ENCODE peak calls at places on chromosomes 6 and 20, in five cellular contexts. I is left ventricle myocardium inferior, O is A549, Y is prostate gland, W is tibial artery. T is an unnamed sample.

GRCh38 chr20:53048387-53048786 is 76.2 kb downstream of the TSHZ2 start:
- DNase-seq in I (no peak), O (no peak), Y (no peak), W (no peak), T (no peak)

GRCh38 chr6:89359561-89359960 is 7.0 kb upstream of the UBE2J1 start:
- DNase-seq in I (no peak), O (no peak), Y (no peak), W (no peak), T (no peak)

GRCh38 chr6:26173836-26174144 is 86.6 kb downstream of the HFE start:
- DNase-seq in I (no peak), O (no peak), Y (no peak), W (no peak), T (no peak)

GRCh38 chr6:56843476-56844349 is 111.2 kb upstream of the BEND6 start:
- DNase-seq in I (peak; percentile 79), O (peak; percentile 65), Y (peak; percentile 20), W (peak; percentile 76), T (no peak)

GRCh38 chr6:39225946-39226437 is 3.3 kb downstream of the KCNK5 start:
- DNase-seq in I (no peak), O (no peak), Y (no peak), W (no peak), T (no peak)

GRCh38 chr6:105991561-105992314 is 94.4 kb upstream of the PRDM1 start:
- DNase-seq in I (no peak), O (peak; percentile 18), Y (peak; percentile 12), W (no peak), T (peak; percentile 44)

GRCh38 chr20:54320148-54320607 is 112.3 kb downstream of the PFDN4 start:
- DNase-seq in I (no peak), O (no peak), Y (no peak), W (no peak), T (no peak)

GRCh38 chr6:2353412-2354137 is 108.2 kb upstream of the GMDS start:
- DNase-seq in I (peak; percentile 37), O (peak; percentile 33), Y (peak; percentile 62), W (peak; percentile 75), T (peak; percentile 52)

GRCh38 chr20:2603816-2604505 is 48.5 kb upstream of the NOP56 start:
- DNase-seq in I (no peak), O (no peak), Y (no peak), W (no peak), T (no peak)

GRCh38 chr6:150254671-150255228 is 111.9 kb downstream of the PPP1R14C start:
- DNase-seq in I (no peak), O (no peak), Y (no peak), W (no peak), T (peak; percentile 64)

GRCh38 chr6:117481278-117481925 is 1.1 kb upstream of the DCBLD1 start:
- DNase-seq in I (no peak), O (no peak), Y (no peak), W (no peak), T (no peak)

GRCh38 chr6:4997862-4998261 is 6.0 kb downstream of the RPP40 start:
- DNase-seq in I (no peak), O (no peak), Y (no peak), W (no peak), T (no peak)

GRCh38 chr6:151488226-151488625 is 5.6 kb upstream of the CCDC170 start:
- DNase-seq in I (no peak), O (no peak), Y (no peak), W (no peak), T (peak; percentile 48)

GRCh38 chr20:61951695-61952533 is 113.8 kb downstream of the TAF4 start:
- DNase-seq in I (no peak), O (no peak), Y (no peak), W (no peak), T (no peak)

GRCh38 chr6:148508401-148509151 is 165.9 kb downstream of the SASH1 start:
- DNase-seq in I (no peak), O (no peak), Y (no peak), W (no peak), T (peak; percentile 61)

GRCh38 chr6:53692172-53692571 is 26.6 kb upstream of the KLHL31 start:
- DNase-seq in I (no peak), O (no peak), Y (no peak), W (no peak), T (no peak)

GRCh38 chr6:109420751-109421150 is 19.7 kb downstream of the PPIL6 start:
- DNase-seq in I (no peak), O (no peak), Y (no peak), W (no peak), T (peak; percentile 63)

GRCh38 chr20:34389206-34389953 is 26.3 kb downstream of the ITCH start:
- DNase-seq in I (no peak), O (no peak), Y (no peak), W (no peak), T (no peak)

GRCh38 chr20:34337544-34337943 is 25.5 kb upstream of the ITCH start:
- DNase-seq in I (no peak), O (no peak), Y (no peak), W (no peak), T (no peak)

GRCh38 chr6:30769088-30769852 is 24.9 kb upstream of the IER3 start:
- DNase-seq in I (no peak), O (peak; percentile 93), Y (peak; percentile 41), W (peak; percentile 68), T (peak; percentile 97)

GRCh38 chr20:24676353-24676977 is 207.0 kb downstream of the SYNDIG1 start:
- DNase-seq in I (no peak), O (no peak), Y (no peak), W (no peak), T (no peak)

GRCh38 chr6:140252099-140252498 is 877.7 kb upstream of the CITED2 start:
- DNase-seq in I (no peak), O (no peak), Y (no peak), W (no peak), T (no peak)

GRCh38 chr6:55826941-55827340 is 48.4 kb downstream of the BMP5 start:
- DNase-seq in I (no peak), O (no peak), Y (no peak), W (no peak), T (peak; percentile 80)

GRCh38 chr6:104531591-104531990 is 328.1 kb downstream of the HACE1 start:
- DNase-seq in I (no peak), O (no peak), Y (no peak), W (no peak), T (no peak)

GRCh38 chr20:61842011-61842410 is 223.7 kb downstream of the TAF4 start:
- DNase-seq in I (no peak), O (no peak), Y (no peak), W (no peak), T (no peak)

GRCh38 chr6:12898603-12899002 is 182.0 kb downstream of the PHACTR1 start:
- DNase-seq in I (no peak), O (no peak), Y (no peak), W (no peak), T (no peak)

GRCh38 chr20:41862023-41862422 is 243.8 kb upstream of the CHD6 start:
- DNase-seq in I (no peak), O (no peak), Y (no peak), W (no peak), T (no peak)

GRCh38 chr6:143843689-143844405 is 709 bp downstream of the LTV1 start:
- DNase-seq in I (no peak), O (peak; percentile 3), Y (no peak), W (no peak), T (no peak)

GRCh38 chr6:81451787-81452186 is 300.7 kb downstream of the TENT5A start:
- DNase-seq in I (no peak), O (peak; percentile 21), Y (no peak), W (no peak), T (peak; percentile 43)

GRCh38 chr6:150334790-150335783 is 33.7 kb upstream of the IYD start:
- DNase-seq in I (no peak), O (peak; percentile 40), Y (peak; percentile 33), W (peak; percentile 38), T (peak; percentile 55)

GRCh38 chr6:119978274-119978889 is 628.8 kb upstream of the MAN1A1 start:
- DNase-seq in I (no peak), O (no peak), Y (no peak), W (no peak), T (no peak)

GRCh38 chr6:95686272-95686671 is 108.9 kb downstream of the MANEA start:
- DNase-seq in I (no peak), O (no peak), Y (no peak), W (no peak), T (no peak)

GRCh38 chr6:130138116-130138908 is 84.4 kb downstream of the SAMD3 start:
- DNase-seq in I (no peak), O (no peak), Y (no peak), W (no peak), T (no peak)

GRCh38 chr6:107192739-107193296 is 77.5 kb upstream of the BEND3 start:
- DNase-seq in I (no peak), O (no peak), Y (no peak), W (no peak), T (no peak)

GRCh38 chr6:140572129-140572528 is 1197.7 kb upstream of the CITED2 start:
- DNase-seq in I (no peak), O (no peak), Y (no peak), W (no peak), T (peak; percentile 77)

GRCh38 chr6:11218827-11219826 is 13.3 kb downstream of the NEDD9 start:
- DNase-seq in I (peak; percentile 59), O (peak; percentile 50), Y (peak; percentile 50), W (peak; percentile 69), T (no peak)

GRCh38 chr6:110944681-110945151 is 13.8 kb upstream of the GTF3C6 start:
- DNase-seq in I (no peak), O (peak; percentile 70), Y (no peak), W (no peak), T (peak; percentile 97)

GRCh38 chr6:147204060-147204785 is at the start of gene STXBP5:
- DNase-seq in I (peak; percentile 58), O (no peak), Y (peak; percentile 42), W (peak; percentile 40), T (peak; percentile 53)

GRCh38 chr20:10784337-10785183 is 110.8 kb upstream of the JAG1 start:
- DNase-seq in I (no peak), O (no peak), Y (no peak), W (no peak), T (peak; percentile 70)

DNA sequence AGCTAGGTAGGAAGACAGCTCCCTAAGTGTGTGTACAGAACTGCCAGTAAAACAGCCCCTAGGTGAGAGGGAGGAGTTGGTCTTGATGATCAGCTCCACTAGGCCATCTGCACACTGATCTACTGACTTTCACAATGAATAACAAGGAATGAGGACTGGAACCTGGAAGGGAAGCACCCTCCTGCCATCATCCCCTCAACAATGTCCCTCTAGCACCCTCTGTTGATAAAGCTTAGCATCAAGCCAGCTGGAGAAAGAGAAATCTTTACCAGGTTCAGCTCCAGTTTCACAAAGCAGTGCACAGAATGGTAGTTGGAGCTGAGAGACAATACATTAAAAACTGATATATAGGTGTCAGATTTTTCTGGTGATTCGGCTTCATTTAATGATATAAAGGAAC is 57.2 kb upstream of the IRAK1BP1 start:
- DNase-seq in I (no peak), O (peak; percentile 8), Y (peak; percentile 58), W (no peak), T (peak; percentile 75)
- TF ChIP-seq CTCF in I (peak; percentile 27), O (peak; percentile 32), Y (peak; percentile 44), W (no peak), T (peak; percentile 90)

GRCh38 chr20:51533291-51534172 is 9.0 kb downstream of the NFATC2 start:
- DNase-seq in I (no peak), O (no peak), Y (no peak), W (no peak), T (peak; percentile 48)
- H3K4me1 ChIP-seq in I (peaks cover 51% of the 10 kb centered on the region), O (peaks cover 19% of the 10 kb centered on the region), Y (no peaks in the 10 kb centered on the region), W (peaks cover 19% of the 10 kb centered on the region), T (peaks cover 5% of the 10 kb centered on the region)

GRCh38 chr6:164216839-164217238 is 802.3 kb downstream of the QKI start:
- DNase-seq in I (peak; percentile 25), O (no peak), Y (no peak), W (no peak), T (no peak)
- TF ChIP-seq CTCF in I (no peak), O (no peak), Y (no peak), W (no peak), T (no peak)

GRCh38 chr6:46078294-46078693 is 51.5 kb upstream of the ENPP4 start:
- DNase-seq in I (no peak), O (no peak), Y (no peak), W (no peak), T (no peak)
- H3K4me1 ChIP-seq in I (no peaks in the 10 kb centered on the region), O (no peaks in the 10 kb centered on the region), Y (no peaks in the 10 kb centered on the region), W (no peaks in the 10 kb centered on the region), T (no peaks in the 10 kb centered on the region)